ENCODE peak calls at places on chromosome 15, in five cellular contexts. One of them, this sample, is unnamed.

GRCh38 chr15:66986951-66987350 is 78.5 kb upstream of the SMAD3 start:
- DNase-seq in cardiac muscle cell: no peak
- DNase-seq in globus pallidus: peak
- DNase-seq in NCI-H446: no peak
- DNase-seq in GM23248: no peak
- DNase-seq in this sample: peak

GRCh38 chr15:41660235-41661077 is at the start of gene MGA:
- DNase-seq in cardiac muscle cell: peak
- DNase-seq in globus pallidus: peak
- DNase-seq in NCI-H446: no peak
- DNase-seq in GM23248: peak
- DNase-seq in this sample: peak

GRCh38 chr15:80912673-80913072 is 76.9 kb downstream of the MESD start:
- DNase-seq in cardiac muscle cell: no peak
- DNase-seq in globus pallidus: no peak
- DNase-seq in NCI-H446: no peak
- DNase-seq in GM23248: no peak
- DNase-seq in this sample: no peak

GRCh38 chr15:58604455-58604923 is 145.0 kb downstream of the ADAM10 start:
- DNase-seq in cardiac muscle cell: no peak
- DNase-seq in globus pallidus: no peak
- DNase-seq in NCI-H446: no peak
- DNase-seq in GM23248: no peak
- DNase-seq in this sample: no peak

GRCh38 chr15:74201656-74202420 is 749 bp downstream of the STRA6 start:
- DNase-seq in cardiac muscle cell: no peak
- DNase-seq in globus pallidus: no peak
- DNase-seq in NCI-H446: no peak
- DNase-seq in GM23248: no peak
- DNase-seq in this sample: no peak

GRCh38 chr15:37134699-37135131 is 34.4 kb upstream of the MEIS2 start:
- DNase-seq in cardiac muscle cell: peak
- DNase-seq in globus pallidus: peak
- DNase-seq in NCI-H446: no peak
- DNase-seq in GM23248: peak
- DNase-seq in this sample: peak

GRCh38 chr15:51377038-51377761 is 35.7 kb downstream of the GLDN start:
- DNase-seq in cardiac muscle cell: no peak
- DNase-seq in globus pallidus: peak
- DNase-seq in NCI-H446: no peak
- DNase-seq in GM23248: peak
- DNase-seq in this sample: peak

GRCh38 chr15:42038401-42038800 is 17.6 kb upstream of the PLA2G4E start:
- DNase-seq in cardiac muscle cell: no peak
- DNase-seq in globus pallidus: no peak
- DNase-seq in NCI-H446: no peak
- DNase-seq in GM23248: no peak
- DNase-seq in this sample: no peak

GRCh38 chr15:62539236-62539635 is 374.2 kb upstream of the C2CD4B start:
- DNase-seq in cardiac muscle cell: no peak
- DNase-seq in globus pallidus: no peak
- DNase-seq in NCI-H446: no peak
- DNase-seq in GM23248: no peak
- DNase-seq in this sample: no peak

GRCh38 chr15:81653259-81653658 is 279.2 kb upstream of the TMC3 start:
- DNase-seq in cardiac muscle cell: no peak
- DNase-seq in globus pallidus: no peak
- DNase-seq in NCI-H446: no peak
- DNase-seq in GM23248: no peak
- DNase-seq in this sample: no peak

GRCh38 chr15:68405426-68406250 is 26.3 kb downstream of the ITGA11 start:
- DNase-seq in cardiac muscle cell: no peak
- DNase-seq in globus pallidus: no peak
- DNase-seq in NCI-H446: no peak
- DNase-seq in GM23248: no peak
- DNase-seq in this sample: no peak

GRCh38 chr15:60423540-60423939 is 25.8 kb upstream of the ANXA2 start:
- DNase-seq in cardiac muscle cell: peak
- DNase-seq in globus pallidus: no peak
- DNase-seq in NCI-H446: no peak
- DNase-seq in GM23248: peak
- DNase-seq in this sample: no peak

GRCh38 chr15:100261302-100262240 is 80.2 kb downstream of the ADAMTS17 start:
- DNase-seq in cardiac muscle cell: no peak
- DNase-seq in globus pallidus: no peak
- DNase-seq in NCI-H446: no peak
- DNase-seq in GM23248: no peak
- DNase-seq in this sample: no peak

GRCh38 chr15:67109141-67110034 is 44.0 kb downstream of the SMAD3 start:
- DNase-seq in cardiac muscle cell: no peak
- DNase-seq in globus pallidus: no peak
- DNase-seq in NCI-H446: no peak
- DNase-seq in GM23248: peak
- DNase-seq in this sample: no peak

GRCh38 chr15:99250494-99251435 is 516 bp upstream of the LRRC28 start:
- DNase-seq in cardiac muscle cell: peak
- DNase-seq in globus pallidus: peak
- DNase-seq in NCI-H446: peak
- DNase-seq in GM23248: peak
- DNase-seq in this sample: peak

GRCh38 chr15:101710806-101711205 is 13.5 kb downstream of the TARS3 start:
- DNase-seq in cardiac muscle cell: no peak
- DNase-seq in globus pallidus: no peak
- DNase-seq in NCI-H446: no peak
- DNase-seq in GM23248: peak
- DNase-seq in this sample: no peak

GRCh38 chr15:79595995-79596622 is 164.0 kb downstream of the MINAR1 start:
- DNase-seq in cardiac muscle cell: peak
- DNase-seq in globus pallidus: peak
- DNase-seq in NCI-H446: peak
- DNase-seq in GM23248: peak
- DNase-seq in this sample: peak

GRCh38 chr15:27358751-27359434 is 387.9 kb downstream of the GABRG3 start:
- DNase-seq in cardiac muscle cell: peak
- DNase-seq in globus pallidus: peak
- DNase-seq in NCI-H446: no peak
- DNase-seq in GM23248: peak
- DNase-seq in this sample: peak

GRCh38 chr15:88907111-88907510 is 6.1 kb downstream of the MFGE8 start:
- DNase-seq in cardiac muscle cell: no peak
- DNase-seq in globus pallidus: no peak
- DNase-seq in NCI-H446: no peak
- DNase-seq in GM23248: no peak
- DNase-seq in this sample: no peak

GRCh38 chr15:31338879-31339557 is 12.4 kb downstream of the KLF13 start:
- DNase-seq in cardiac muscle cell: peak
- DNase-seq in globus pallidus: peak
- DNase-seq in NCI-H446: peak
- DNase-seq in GM23248: peak
- DNase-seq in this sample: peak

GRCh38 chr15:69414702-69415161 is 583 bp downstream of the KIF23 start:
- DNase-seq in cardiac muscle cell: peak
- DNase-seq in globus pallidus: no peak
- DNase-seq in NCI-H446: no peak
- DNase-seq in GM23248: peak
- DNase-seq in this sample: no peak

GRCh38 chr15:41104234-41104633 is 11.8 kb downstream of the INO80 start:
- DNase-seq in cardiac muscle cell: no peak
- DNase-seq in globus pallidus: no peak
- DNase-seq in NCI-H446: no peak
- DNase-seq in GM23248: peak
- DNase-seq in this sample: no peak

GRCh38 chr15:50247819-50248650 is 17.5 kb downstream of the HDC start:
- DNase-seq in cardiac muscle cell: no peak
- DNase-seq in globus pallidus: peak
- DNase-seq in NCI-H446: no peak
- DNase-seq in GM23248: no peak
- DNase-seq in this sample: peak

GRCh38 chr15:58551084-58551763 is 119.4 kb downstream of the LIPC start:
- DNase-seq in cardiac muscle cell: no peak
- DNase-seq in globus pallidus: no peak
- DNase-seq in NCI-H446: no peak
- DNase-seq in GM23248: no peak
- DNase-seq in this sample: no peak

GRCh38 chr15:73305331-73306211 is 63.2 kb downstream of the HCN4 start:
- DNase-seq in cardiac muscle cell: peak
- DNase-seq in globus pallidus: peak
- DNase-seq in NCI-H446: no peak
- DNase-seq in GM23248: peak
- DNase-seq in this sample: peak

GRCh38 chr15:29044506-29044905 is 158.7 kb downstream of the APBA2 start:
- DNase-seq in cardiac muscle cell: no peak
- DNase-seq in globus pallidus: peak
- DNase-seq in NCI-H446: no peak
- DNase-seq in GM23248: no peak
- DNase-seq in this sample: peak

GRCh38 chr15:73019733-73020132 is 32.5 kb upstream of the NEO1 start:
- DNase-seq in cardiac muscle cell: no peak
- DNase-seq in globus pallidus: no peak
- DNase-seq in NCI-H446: no peak
- DNase-seq in GM23248: no peak
- DNase-seq in this sample: no peak

GRCh38 chr15:66944121-66944520 is 121.3 kb upstream of the SMAD3 start:
- DNase-seq in cardiac muscle cell: no peak
- DNase-seq in globus pallidus: no peak
- DNase-seq in NCI-H446: no peak
- DNase-seq in GM23248: no peak
- DNase-seq in this sample: no peak

GRCh38 chr15:48475600-48476395 is 144.6 kb downstream of the DUT start:
- DNase-seq in cardiac muscle cell: no peak
- DNase-seq in globus pallidus: no peak
- DNase-seq in NCI-H446: no peak
- DNase-seq in GM23248: peak
- DNase-seq in this sample: no peak

GRCh38 chr15:65896231-65896630 is 26.9 kb downstream of the RAB11A start:
- DNase-seq in cardiac muscle cell: no peak
- DNase-seq in globus pallidus: no peak
- DNase-seq in NCI-H446: no peak
- DNase-seq in GM23248: no peak
- DNase-seq in this sample: peak

This sample was measured in pons.